ENCODE peak calls at places on chromosomes 5 and 9, in four cellular contexts. D is esophagus squamous epithelium, O is heart right ventricle, Y is tibial nerve. Z is an unnamed sample.

GRCh38 chr5:71924325-71924724 is 182.9 kb upstream of the MAP1B start:
- DNase-seq in O (no peak), Y (no peak), D (no peak), Z (no peak)

GRCh38 chr5:150469718-150470470 is 20.4 kb upstream of the RPS14 start:
- DNase-seq in O (no peak), D (no peak), Y (no peak), Z (no peak)

GRCh38 chr5:14560091-14560595 is 21.4 kb upstream of the OTULINL start:
- DNase-seq in D (no peak), O (no peak), Y (no peak), Z (peak; percentile 70)

GRCh38 chr9:4670591-4670990 is 4.3 kb upstream of the SPATA6L start:
- DNase-seq in Y (no peak), D (no peak), O (no peak), Z (no peak)

GRCh38 chr5:110413856-110414255 is 312.6 kb downstream of the TMEM232 start:
- DNase-seq in O (no peak), D (no peak), Y (no peak), Z (no peak)

GRCh38 chr9:8331507-8331906 is 531.9 kb upstream of the DMAC1 start:
- DNase-seq in D (no peak), O (no peak), Y (no peak), Z (no peak)

GRCh38 chr9:2271426-2271825 is 256.3 kb downstream of the SMARCA2 start:
- DNase-seq in D (no peak), Y (peak; percentile 23), O (no peak), Z (peak; percentile 10)

GRCh38 chr5:176822041-176822425 is 11.7 kb downstream of the UNC5A start:
- DNase-seq in Y (no peak), O (no peak), D (no peak), Z (no peak)

GRCh38 chr9:92740015-92740408 is 24.6 kb downstream of the BICD2 start:
- DNase-seq in Y (no peak), D (no peak), O (no peak), Z (no peak)

GRCh38 chr5:124872615-124873014 is 126.2 kb upstream of the ZNF608 start:
- DNase-seq in D (no peak), Y (no peak), O (no peak), Z (no peak)

GRCh38 chr9:137382728-137383452 is 40.1 kb downstream of the EXD3 start:
- DNase-seq in O (no peak), D (no peak), Y (no peak), Z (no peak)

GRCh38 chr5:171630047-171630669 is 155.5 kb upstream of the SMIM23 start:
- DNase-seq in O (peak; percentile 70), D (no peak), Y (no peak), Z (peak; percentile 30)

GRCh38 chr9:100554935-100555401 is 22.9 kb upstream of the CAVIN4 start:
- DNase-seq in O (no peak), D (no peak), Y (no peak), Z (no peak)

GRCh38 chr5:102866315-102866693 is 111.2 kb downstream of the PAM start:
- DNase-seq in D (no peak), O (no peak), Y (no peak), Z (no peak)

GRCh38 chr5:88450239-88450638 is 181.6 kb upstream of the TMEM161B start:
- DNase-seq in D (no peak), O (no peak), Y (no peak), Z (no peak)

GRCh38 chr5:171848911-171849520 is 63.4 kb downstream of the SMIM23 start:
- DNase-seq in O (no peak), Y (no peak), D (no peak), Z (no peak)

GRCh38 chr5:97854871-97855762 is 672.1 kb upstream of the RIOK2 start:
- DNase-seq in D (no peak), O (peak; percentile 11), Y (no peak), Z (no peak)

GRCh38 chr5:74201334-74202081 is 439.0 kb downstream of the ENC1 start:
- DNase-seq in O (peak; percentile 38), D (no peak), Y (peak; percentile 27), Z (no peak)

GRCh38 chr9:16335788-16336580 is 534.5 kb downstream of the BNC2 start:
- DNase-seq in D (peak; percentile 12), Y (peak; percentile 81), O (peak; percentile 44), Z (peak; percentile 43)

GRCh38 chr9:81649475-81649874 is 39.9 kb downstream of the TLE1 start:
- DNase-seq in Y (no peak), D (no peak), O (no peak), Z (peak; percentile 19)

GRCh38 chr5:164204338-164204946 is 699.0 kb downstream of the MAT2B start:
- DNase-seq in D (no peak), O (no peak), Y (no peak), Z (no peak)

GRCh38 chr5:41356746-41357145 is 143.4 kb upstream of the C6 start:
- DNase-seq in O (no peak), Y (no peak), D (no peak), Z (no peak)

GRCh38 chr9:21904371-21904770 is 89.8 kb downstream of the CDKN2A start:
- DNase-seq in D (no peak), O (no peak), Y (no peak), Z (no peak)

GRCh38 chr5:96855041-96855872 is 21.0 kb upstream of the ERAP2 start:
- DNase-seq in O (no peak), D (no peak), Y (no peak), Z (peak; percentile 77)

GRCh38 chr5:176553260-176554085 is 4.3 kb downstream of the CDHR2 start:
- DNase-seq in D (no peak), Y (no peak), O (no peak), Z (peak; percentile 64)

GRCh38 chr5:122478741-122479459 is 166.9 kb downstream of the SNCAIP start:
- DNase-seq in D (no peak), O (no peak), Y (no peak), Z (no peak)

GRCh38 chr9:84371737-84372136 is 31.2 kb upstream of the SLC28A3 start:
- DNase-seq in D (no peak), O (no peak), Y (peak; percentile 53), Z (no peak)

GRCh38 chr9:33917036-33917435 is 100.1 kb downstream of the UBE2R2 start:
- DNase-seq in D (no peak), O (no peak), Y (no peak), Z (no peak)

GRCh38 chr5:43729846-43730478 is 127.0 kb downstream of the NNT start:
- DNase-seq in Y (no peak), D (no peak), O (no peak), Z (no peak)

GRCh38 chr9:113566011-113566711 is 102.6 kb downstream of the RGS3 start:
- DNase-seq in O (no peak), D (no peak), Y (no peak), Z (no peak)
- H3K27ac ChIP-seq in O (peak overlapping the region; percentile 99), D (peak overlapping the region; percentile 87), Y (no peak overlapping the region), Z (peak overlapping the region; percentile 89)

DNA sequence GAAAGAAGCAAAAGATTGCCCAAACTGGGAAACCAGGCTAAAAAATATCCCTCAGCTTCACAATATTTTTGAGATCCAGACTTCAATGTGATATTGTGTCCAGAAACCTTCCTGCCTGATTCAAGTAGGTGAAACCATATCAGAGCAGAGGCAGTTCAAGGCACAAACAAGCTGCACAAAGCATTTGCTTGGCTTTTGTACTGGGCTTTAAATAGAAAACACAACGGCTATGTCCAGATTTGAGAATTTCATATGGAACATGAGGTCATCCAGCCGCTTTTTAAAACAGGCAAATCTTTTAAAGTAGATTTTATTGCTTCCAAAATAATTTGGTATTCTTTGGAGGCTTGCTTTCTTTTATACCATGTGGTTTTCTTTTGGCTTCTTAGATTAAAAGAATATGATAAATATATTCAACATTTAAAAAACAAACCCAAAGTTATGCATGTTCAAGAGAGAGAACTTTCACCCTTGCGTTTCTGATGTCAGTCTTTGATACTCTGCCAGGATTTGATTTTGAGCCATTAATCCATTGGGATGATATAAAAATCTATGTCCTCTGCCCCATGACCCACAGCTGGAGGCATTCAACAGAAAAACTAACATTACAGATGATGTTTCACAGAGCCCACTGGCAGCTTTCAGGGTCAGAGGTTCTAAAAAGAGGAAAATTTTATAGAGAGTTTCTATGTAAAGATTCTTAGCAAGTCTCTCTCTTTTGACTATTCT is 29.0 kb upstream of the CCDC112 start:
- DNase-seq in Y (no peak), D (no peak), O (no peak), Z (no peak)
- H3K27ac ChIP-seq in Y (no peak overlapping the region), D (peak overlapping the region; percentile 6), O (peak overlapping the region; percentile 60), Z (no peak overlapping the region)

GRCh38 chr5:1314564-1314982 is 19.7 kb upstream of the TERT start:
- DNase-seq in D (no peak), O (no peak), Y (no peak), Z (no peak)

GRCh38 chr5:1312206-1312605 is 17.3 kb upstream of the TERT start:
- DNase-seq in D (no peak), Y (no peak), O (no peak), Z (no peak)

GRCh38 chr5:1312993-1313833 is 18.3 kb upstream of the TERT start:
- DNase-seq in O (no peak), D (no peak), Y (no peak), Z (peak; percentile 55)

GRCh38 chr5:1310118-1310517 is 15.2 kb upstream of the TERT start:
- DNase-seq in D (no peak), Y (no peak), O (no peak), Z (no peak)

GRCh38 chr5:1311443-1312055 is 16.7 kb upstream of the TERT start:
- DNase-seq in O (no peak), Y (no peak), D (no peak), Z (no peak)
- H3K27ac ChIP-seq in O (no peak overlapping the region), Y (no peak overlapping the region), D (no peak overlapping the region), Z (no peak overlapping the region)

GRCh38 chr5:145834917-145835838 is at the start of gene PRELID2:
- DNase-seq in O (peak; percentile 85), D (peak; percentile 10), Y (peak; percentile 76), Z (peak; percentile 94)

GRCh38 chr5:145838276-145838675 is 3.1 kb upstream of the PRELID2 start:
- DNase-seq in Y (no peak), D (no peak), O (no peak), Z (no peak)

GRCh38 chr5:145835839-145836222 is 689 bp upstream of the PRELID2 start:
- DNase-seq in O (no peak), Y (no peak), D (no peak), Z (peak; percentile 21)

GRCh38 chr5:145833616-145834200 is 1.4 kb downstream of the PRELID2 start:
- DNase-seq in Y (no peak), D (no peak), O (no peak), Z (no peak)

DNA sequence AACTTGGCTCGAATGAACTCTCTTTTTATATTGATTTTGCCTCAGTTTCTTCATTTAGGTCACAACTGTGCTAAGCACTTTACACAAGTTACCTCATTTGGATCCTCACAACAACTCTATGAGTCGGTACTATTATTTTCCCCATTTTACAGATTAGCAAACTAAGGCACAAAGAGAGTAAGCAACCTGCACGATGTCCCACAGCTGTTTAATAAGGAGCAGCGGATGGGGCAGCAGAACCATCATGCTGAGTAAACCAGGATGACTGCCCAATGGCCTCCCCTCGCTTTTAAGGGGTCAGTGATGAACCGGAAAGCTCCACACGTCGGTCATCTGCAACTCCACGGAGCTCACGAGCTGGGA is 607 bp downstream of the PRELID2 start:
- DNase-seq in D (no peak), Y (no peak), O (no peak), Z (no peak)
- H3K27ac ChIP-seq in D (peak overlapping the region; percentile 78), Y (peak overlapping the region; percentile 78), O (peak overlapping the region; percentile 63), Z (peak overlapping the region; percentile 88)

GRCh38 chr5:173686950-173687349 is 70.5 kb upstream of the BOD1 start:
- DNase-seq in D (no peak), Y (no peak), O (no peak), Z (no peak)
- H3K27ac ChIP-seq in D (no peak overlapping the region), Y (no peak overlapping the region), O (no peak overlapping the region), Z (no peak overlapping the region)

GRCh38 chr5:53429706-53430105 is 50.7 kb upstream of the FST start:
- DNase-seq in O (no peak), Y (no peak), D (no peak), Z (no peak)
- H3K27ac ChIP-seq in O (no peak overlapping the region), Y (no peak overlapping the region), D (no peak overlapping the region), Z (no peak overlapping the region)

Z was measured in transverse colon.